ENCODE peak calls at places on chromosome 17, in six cellular contexts. G, S, M, H, E and W are unnamed samples. For H3K9me3, the result is how much of the 10 kb centered on the place peaks cover.

GRCh38 chr17:77843878-77844260 is 114.6 kb upstream of the TNRC6C start:
- DNase-seq in G (no peak), S (no peak), M (no peak), H (no peak), E (no peak), W (no peak)

GRCh38 chr17:40301315-40301714 is 7.7 kb upstream of the RARA start:
- DNase-seq in G (no peak), S (no peak), M (peak), H (no peak), E (no peak), W (no peak)

GRCh38 chr17:57085448-57086068 is 512 bp downstream of the AKAP1 start:
- DNase-seq in G (peak), S (no peak), M (peak), H (peak), E (no peak), W (peak)

GRCh38 chr17:33164556-33164881 is 128.6 kb downstream of the ASIC2 start:
- DNase-seq in G (no peak), S (no peak), M (no peak), H (no peak), E (no peak), W (no peak)

GRCh38 chr17:34623856-34624766 is 44.7 kb downstream of the TMEM132E start:
- DNase-seq in G (no peak), S (no peak), M (no peak), H (no peak), E (no peak), W (no peak)

GRCh38 chr17:16027708-16028584 is 28.3 kb downstream of the TTC19 start:
- DNase-seq in G (no peak), S (no peak), M (no peak), H (no peak), E (no peak), W (no peak)

GRCh38 chr17:63645775-63646491 is 23.7 kb downstream of the MAP3K3 start:
- DNase-seq in G (no peak), S (no peak), M (no peak), H (no peak), E (no peak), W (no peak)

GRCh38 chr17:36524428-36524876 is 10.2 kb downstream of the MYO19 start:
- DNase-seq in G (no peak), S (no peak), M (no peak), H (no peak), E (no peak), W (no peak)

GRCh38 chr17:77426676-77427386 is 286.1 kb downstream of the SEC14L1 start:
- DNase-seq in G (no peak), S (no peak), M (no peak), H (no peak), E (no peak), W (no peak)

GRCh38 chr17:4574448-4575045 is 9.8 kb upstream of the SMTNL2 start:
- DNase-seq in G (no peak), S (no peak), M (no peak), H (no peak), E (no peak), W (no peak)

GRCh38 chr17:45197108-45197507 is 24.6 kb upstream of the FMNL1 start:
- DNase-seq in G (no peak), S (no peak), M (no peak), H (no peak), E (no peak), W (no peak)

GRCh38 chr17:20105539-20106291 is 96.6 kb downstream of the SPECC1 start:
- DNase-seq in G (no peak), S (no peak), M (no peak), H (no peak), E (no peak), W (no peak)

GRCh38 chr17:30922235-30922993 is 669 bp downstream of the ADAP2 start:
- DNase-seq in G (no peak), S (no peak), M (peak), H (no peak), E (peak), W (peak)

GRCh38 chr17:57106107-57106835 is 21.2 kb downstream of the AKAP1 start:
- DNase-seq in G (no peak), S (no peak), M (no peak), H (no peak), E (peak), W (no peak)

GRCh38 chr17:79531696-79532095 is 79.2 kb downstream of the RBFOX3 start:
- DNase-seq in G (no peak), S (no peak), M (no peak), H (no peak), E (peak), W (peak)

GRCh38 chr17:32486701-32487459 is at the start of gene CDK5R1:
- DNase-seq in G (peak), S (no peak), M (peak), H (peak), E (peak), W (peak)

GRCh38 chr17:31631759-31632158 is 227.3 kb downstream of the COPRS start:
- DNase-seq in G (no peak), S (no peak), M (no peak), H (no peak), E (no peak), W (no peak)

GRCh38 chr17:733743-734142 is 1.3 kb downstream of the TLCD3A start:
- DNase-seq in G (no peak), S (no peak), M (no peak), H (no peak), E (peak), W (no peak)

GRCh38 chr17:75937652-75938051 is 3.2 kb downstream of the FBF1 start:
- DNase-seq in G (no peak), S (no peak), M (no peak), H (no peak), E (no peak), W (no peak)

GRCh38 chr17:75941442-75941819 is 589 bp upstream of the FBF1 start:
- DNase-seq in G (no peak), S (no peak), M (peak), H (no peak), E (no peak), W (no peak)

GRCh38 chr17:75942473-75942872 is 1.6 kb upstream of the FBF1 start:
- DNase-seq in G (no peak), S (no peak), M (no peak), H (no peak), E (no peak), W (no peak)

GRCh38 chr17:75945202-75945601 is 4.4 kb upstream of the FBF1 start:
- DNase-seq in G (no peak), S (no peak), M (no peak), H (no peak), E (no peak), W (no peak)

DNA sequence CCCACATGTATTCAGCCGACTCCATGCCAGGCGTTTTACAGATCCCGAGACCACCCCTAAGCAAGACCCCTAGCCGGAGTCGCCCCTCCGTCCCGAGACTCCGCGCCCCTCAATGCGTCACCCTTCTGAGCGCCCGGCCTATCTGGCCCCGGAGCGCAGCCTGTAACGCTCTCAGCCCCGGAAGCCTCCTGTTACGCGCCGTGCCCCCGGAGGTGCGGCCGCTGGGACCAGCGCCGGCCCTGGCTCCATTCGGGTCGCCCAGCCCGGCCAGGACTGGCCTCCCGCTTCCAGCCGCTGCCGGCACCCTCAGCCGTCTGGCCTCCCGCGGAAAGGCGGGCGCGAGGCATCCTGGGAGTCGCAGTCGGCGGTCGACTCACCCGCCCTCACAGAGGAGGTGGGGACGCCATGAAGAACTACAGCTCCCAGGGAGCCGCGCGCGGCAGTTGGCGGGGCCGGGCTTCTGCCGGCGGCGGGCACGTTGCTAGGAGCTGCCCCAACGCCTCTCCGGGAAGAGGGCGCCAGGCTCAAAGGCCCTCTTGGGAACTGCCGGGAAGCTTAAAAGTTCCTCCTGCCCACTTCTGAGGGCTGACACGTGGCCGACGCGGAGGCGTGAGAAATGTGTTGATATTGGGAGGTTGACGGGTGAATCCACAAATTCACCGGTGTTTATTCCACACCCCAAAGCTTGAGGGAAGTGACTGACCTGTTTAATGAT is at the start of gene FBF1:
- DNase-seq in G (peak), S (peak), M (peak), H (peak), E (peak), W (peak)
- TF ChIP-seq CTCF in G (no peak), S (no peak), M (no peak), H (no peak), E (peak), W (peak)

DNA sequence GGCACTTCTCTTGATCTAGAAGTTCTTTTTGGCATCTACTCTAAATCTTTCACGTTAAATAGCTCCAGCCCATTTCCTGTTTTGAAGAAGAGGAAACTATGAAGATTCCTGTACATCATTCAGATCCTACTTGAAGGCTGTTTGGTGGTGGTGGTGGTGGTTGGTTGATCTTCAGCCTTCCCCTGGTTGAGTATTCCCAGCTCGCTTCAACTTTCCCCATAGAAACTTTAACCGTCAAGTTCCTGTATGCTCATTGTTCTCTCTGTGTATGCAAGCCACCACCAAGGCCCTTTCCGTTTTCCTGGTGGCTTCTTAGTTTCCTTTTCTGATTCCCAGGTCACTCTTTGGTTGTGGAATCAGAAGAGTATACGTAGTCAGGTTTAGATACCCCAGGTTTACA is 3.3 kb downstream of the LRRC46 start:
- DNase-seq in G (no peak), S (no peak), M (no peak), H (no peak), E (no peak), W (no peak)
- H3K9me3 ChIP-seq in G (under half), S (under half), M (under half), H (under half), E (under half), W (under half)

DNA sequence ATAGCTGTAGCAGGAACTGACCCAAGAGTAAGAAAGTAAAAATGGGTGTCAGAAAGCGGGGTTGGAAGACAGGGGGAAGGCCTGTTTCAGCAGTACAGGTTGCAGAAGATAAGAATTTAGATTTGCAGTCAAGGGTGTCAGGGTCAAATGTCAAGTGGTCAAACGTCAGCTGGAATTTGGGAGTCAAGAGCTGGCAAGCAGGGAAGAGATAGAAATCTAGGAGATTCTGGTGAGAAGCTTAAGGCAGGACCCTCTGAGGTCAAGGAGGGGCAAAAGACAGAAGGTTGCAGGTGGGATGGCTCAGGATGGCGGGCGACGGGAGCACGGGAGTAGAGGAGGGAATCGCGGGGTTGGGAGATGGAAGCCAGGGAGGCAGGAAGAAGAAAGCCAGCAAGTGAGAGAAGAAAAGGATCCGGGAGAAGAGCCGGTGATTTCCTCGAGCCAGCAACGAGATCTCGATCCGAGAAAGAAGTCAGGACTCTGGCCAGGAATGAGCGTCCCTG is 335 bp downstream of the SLC25A35 start:
- DNase-seq in G (no peak), S (no peak), M (no peak), H (no peak), E (peak), W (no peak)
- H3K27ac ChIP-seq in G (peak), S (peak), M (peak), H (peak), E (peak), W (peak)

GRCh38 chr17:1766382-1767135 is 4.7 kb downstream of the SERPINF1 start:
- DNase-seq in G (no peak), S (no peak), M (no peak), H (no peak), E (no peak), W (no peak)

GRCh38 chr17:1765576-1765975 is 3.7 kb downstream of the SERPINF1 start:
- DNase-seq in G (no peak), S (no peak), M (no peak), H (no peak), E (no peak), W (no peak)

GRCh38 chr17:1769826-1770477 is 8.1 kb downstream of the SERPINF1 start:
- DNase-seq in G (no peak), S (no peak), M (no peak), H (no peak), E (peak), W (no peak)

GRCh38 chr17:1764274-1764673 is 2.4 kb downstream of the SERPINF1 start:
- DNase-seq in G (peak), S (no peak), M (no peak), H (peak), E (peak), W (peak)

GRCh38 chr17:1767358-1767757 is 5.5 kb downstream of the SERPINF1 start:
- DNase-seq in G (no peak), S (no peak), M (no peak), H (no peak), E (no peak), W (no peak)
- TF ChIP-seq CTCF in G (no peak), S (no peak), M (no peak), H (no peak), E (no peak), W (no peak)

GRCh38 chr17:22469941-22470340 is 777.6 kb downstream of the KCNJ18 start:
- DNase-seq in G (no peak), S (no peak), M (no peak), H (no peak), E (no peak), W (no peak)
- H3K9me3 ChIP-seq in G (under half), S (under half), M (under half), H (under half), E (under half), W (under half)

GRCh38 chr17:83173997-83174858 is 94.8 kb downstream of the METRNL start:
- DNase-seq in G (no peak), S (no peak), M (peak), H (no peak), E (peak), W (no peak)
- H3K27ac ChIP-seq in G (no peak), S (no peak), M (no peak), H (no peak), E (no peak), W (no peak)

DNA sequence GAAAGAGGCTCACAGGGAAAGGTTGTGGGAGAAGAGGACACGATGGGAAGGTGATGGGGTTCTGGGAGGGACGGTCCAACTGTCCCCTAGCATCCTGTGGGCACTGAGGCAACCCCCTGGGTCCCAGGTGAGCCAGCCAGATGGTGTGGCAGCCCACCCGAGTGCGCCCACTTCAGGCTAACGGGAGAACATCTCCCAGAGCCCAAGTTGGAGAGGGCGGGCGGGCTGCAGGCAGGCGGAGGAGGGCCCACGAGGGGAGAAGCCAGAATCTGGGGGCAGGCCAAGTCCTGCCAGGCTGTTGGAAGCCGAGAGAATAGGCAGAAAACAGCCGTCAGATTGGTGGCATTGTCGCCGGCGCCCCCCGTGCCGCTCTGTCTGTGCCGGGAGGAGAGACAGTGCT is 13.8 kb upstream of the ABCC3 start:
- DNase-seq in G (no peak), S (no peak), M (no peak), H (no peak), E (no peak), W (no peak)
- TF ChIP-seq CTCF in G (no peak), S (no peak), M (no peak), H (no peak), E (no peak), W (no peak)